ENCODE peak calls at places on chromosome 19, in nine cellular contexts. Z is NCI-H460; I is stimulated activated CD8-positive, alpha-beta memory T cell treated with anti-CD3 and anti-CD28 coated beads, Interleukin-15, amount 100 ng/mL, for 24 hours; U is amniotic epithelial cell; E is stimulated activated CD4-positive, alpha-beta T cell treated with anti-CD3 and anti-CD28 coated beads, Interleukin-1b, Interleukin-23, amount 100 ng/mL, for 24 hours; G is activated CD4-positive, CD25-positive, alpha-beta regulatory T cell treated with anti-CD3 and anti-CD28 coated beads, Interleukin-2, amount 50 U/mL, for 72 hours; J is esophagus squamous epithelium; S is stimulated activated naive CD8-positive, alpha-beta T cell treated with anti-CD3 and anti-CD28 coated beads, Interleukin-15, amount 100 ng/mL, for 72 hours; P is Kasumi-1. K is an unnamed sample.

GRCh38 chr19:39814595-39814994 is 19.4 kb downstream of the DYRK1B start:
- DNase-seq in J (no peak), S (no peak), E (no peak), U (peak), I (no peak), Z (no peak), G (no peak), P (no peak), K (no peak)

GRCh38 chr19:44988896-44989563 is 12.2 kb upstream of the RELB start:
- DNase-seq in Z (peak), S (peak), I (peak), E (peak), J (no peak), G (peak), U (peak), P (peak), K (no peak)

GRCh38 chr19:29667941-29668340 is 2.7 kb downstream of the PLEKHF1 start:
- DNase-seq in E (no peak), U (no peak), S (peak), J (no peak), Z (no peak), G (no peak), I (no peak), P (no peak), K (no peak)

GRCh38 chr19:51721905-51722304 is 1.9 kb downstream of the HAS1 start:
- DNase-seq in I (no peak), E (no peak), S (no peak), G (no peak), Z (no peak), P (no peak), U (no peak), J (no peak), K (no peak)

GRCh38 chr19:50432658-50433057 is at the start of gene MYBPC2:
- DNase-seq in Z (no peak), P (no peak), U (no peak), S (no peak), G (no peak), E (no peak), J (no peak), I (no peak), K (no peak)

GRCh38 chr19:720691-721160 is 12.0 kb downstream of the PALM start:
- DNase-seq in G (no peak), J (no peak), U (no peak), S (no peak), Z (no peak), I (no peak), E (no peak), P (no peak), K (no peak)

GRCh38 chr19:58581227-58582141 is 8.3 kb upstream of the MZF1 start:
- DNase-seq in P (no peak), E (peak), S (peak), U (peak), I (peak), Z (peak), J (no peak), G (peak), K (no peak)

GRCh38 chr19:47492137-47492533 is 8.1 kb upstream of the KPTN start:
- DNase-seq in E (no peak), I (no peak), P (no peak), J (no peak), U (no peak), Z (no peak), S (no peak), G (no peak), K (no peak)

GRCh38 chr19:40778045-40778864 is at the start of gene RAB4B:
- DNase-seq in U (peak), I (peak), P (peak), S (peak), E (peak), Z (peak), G (peak), J (peak), K (peak)

GRCh38 chr19:3618144-3618810 is 8.3 kb downstream of the CACTIN start:
- DNase-seq in E (no peak), J (no peak), P (no peak), S (peak), G (peak), I (peak), U (peak), Z (no peak), K (no peak)

GRCh38 chr19:3270908-3271307 is 46.4 kb downstream of the CELF5 start:
- DNase-seq in E (no peak), J (no peak), S (peak), Z (no peak), P (no peak), I (peak), G (peak), U (peak), K (no peak)

GRCh38 chr19:7595466-7596133 is at the start of gene CAMSAP3:
- DNase-seq in U (no peak), G (peak), S (peak), E (no peak), J (no peak), Z (peak), P (no peak), I (peak), K (no peak)

GRCh38 chr19:1492474-1493006 is 1.6 kb downstream of the REEP6 start:
- DNase-seq in E (no peak), P (no peak), Z (no peak), I (no peak), U (peak), G (no peak), J (no peak), S (no peak), K (no peak)

GRCh38 chr19:18194554-18195238 is 1.7 kb downstream of the MPV17L2 start:
- DNase-seq in S (peak), U (peak), I (no peak), E (no peak), G (no peak), Z (no peak), J (no peak), P (no peak), K (no peak)

GRCh38 chr19:41531438-41532311 is 44.3 kb upstream of the CEACAM21 start:
- DNase-seq in I (no peak), Z (peak), P (peak), J (peak), U (peak), E (no peak), S (peak), G (peak), K (no peak)

GRCh38 chr19:5395996-5396939 is 55.7 kb upstream of the PTPRS start:
- DNase-seq in Z (no peak), J (no peak), S (no peak), G (no peak), E (no peak), P (no peak), U (no peak), I (no peak), K (no peak)

GRCh38 chr19:30357580-30357954 is 14.6 kb upstream of the ZNF536 start:
- DNase-seq in G (no peak), E (no peak), P (no peak), J (no peak), Z (no peak), S (no peak), U (no peak), I (no peak), K (no peak)

K was measured in vagina.